ENCODE peak calls at places on chromosomes 6 and 20, in seven cellular contexts. L, T, A, N, Y, H and E are unnamed samples. For H3K4me1, the result is how much of the 10 kb centered on the place peaks cover.

GRCh38 chr6:1636971-1637871 is 27.5 kb downstream of the FOXC1 start:
- DNase-seq in A (no peak), L (no peak), T (no peak), H (no peak), Y (no peak), N (no peak), E (no peak)

GRCh38 chr20:4592316-4593148 is 129.2 kb upstream of the PRND start:
- DNase-seq in Y (peak), L (peak), N (peak), A (peak), T (no peak), H (peak), E (no peak)

GRCh38 chr6:31734703-31735500 is 1.4 kb downstream of the CLIC1 start:
- DNase-seq in L (peak), N (peak), T (no peak), A (peak), H (peak), Y (peak), E (no peak)

GRCh38 chr6:17417817-17418216 is 24.4 kb downstream of the CAP2 start:
- DNase-seq in N (no peak), A (no peak), H (no peak), L (no peak), T (no peak), Y (peak), E (no peak)

GRCh38 chr6:3484240-3484639 is 27.4 kb upstream of the SLC22A23 start:
- DNase-seq in T (no peak), N (no peak), L (no peak), H (no peak), A (no peak), Y (no peak), E (no peak)

GRCh38 chr20:47857994-47858557 is 72.8 kb upstream of the SULF2 start:
- DNase-seq in A (no peak), L (no peak), T (no peak), H (peak), N (no peak), Y (no peak), E (peak)

GRCh38 chr20:61252601-61253263 is 671 bp downstream of the CDH4 start:
- DNase-seq in H (no peak), N (no peak), A (no peak), Y (peak), L (no peak), T (no peak), E (no peak)

GRCh38 chr20:60256811-60257210 is 298.6 kb downstream of the CDH26 start:
- DNase-seq in T (no peak), A (no peak), L (no peak), Y (no peak), H (no peak), N (no peak), E (no peak)

GRCh38 chr20:57667385-57667784 is 42.4 kb downstream of the PMEPA1 start:
- DNase-seq in T (no peak), H (no peak), Y (no peak), A (no peak), N (no peak), L (no peak), E (no peak)

GRCh38 chr6:162856885-162857284 is 129.1 kb downstream of the PACRG start:
- DNase-seq in Y (peak), L (no peak), A (no peak), H (no peak), T (no peak), N (no peak), E (no peak)

GRCh38 chr20:49391404-49392245 is 90.8 kb downstream of the KCNB1 start:
- DNase-seq in Y (no peak), L (no peak), H (no peak), N (no peak), A (no peak), T (no peak), E (no peak)

GRCh38 chr6:157266274-157267101 is 56.8 kb downstream of the TMEM242 start:
- DNase-seq in H (no peak), T (no peak), N (no peak), Y (no peak), A (no peak), L (no peak), E (no peak)

GRCh38 chr20:50292324-50293243 is 102.0 kb downstream of the CEBPB start:
- DNase-seq in N (peak), L (no peak), A (peak), T (peak), H (peak), Y (no peak), E (peak)

GRCh38 chr6:144033816-144034540 is 25.9 kb upstream of the PLAGL1 start:
- DNase-seq in H (no peak), L (no peak), T (no peak), N (no peak), Y (peak), A (no peak), E (no peak)

GRCh38 chr6:83463886-83464285 is 33.0 kb upstream of the ME1 start:
- DNase-seq in A (no peak), T (no peak), Y (no peak), N (no peak), H (no peak), L (no peak), E (no peak)

GRCh38 chr20:62104791-62105345 is 17.4 kb upstream of the LSM14B start:
- DNase-seq in T (no peak), Y (no peak), L (no peak), H (peak), A (no peak), N (no peak), E (no peak)

GRCh38 chr6:15340775-15341174 is 94.9 kb downstream of the JARID2 start:
- DNase-seq in A (no peak), N (no peak), Y (no peak), L (peak), H (no peak), T (no peak), E (no peak)

GRCh38 chr6:155340464-155341129 is 26.3 kb upstream of the TFB1M start:
- DNase-seq in L (no peak), A (no peak), T (no peak), N (no peak), H (no peak), Y (peak), E (no peak)

GRCh38 chr20:24651171-24651972 is 181.9 kb downstream of the SYNDIG1 start:
- DNase-seq in H (no peak), N (no peak), A (no peak), Y (no peak), T (no peak), L (no peak), E (no peak)
- TF ChIP-seq CTCF in H (no peak), N (no peak), A (no peak), Y (no peak), T (no peak), L (no peak), E (no peak)

GRCh38 chr20:383889-384288 is 3.3 kb downstream of the TRIB3 start:
- DNase-seq in N (no peak), T (no peak), H (no peak), L (no peak), Y (no peak), A (no peak), E (no peak)
- H3K4me1 ChIP-seq in N (under half), T (under half), H (under half), L (under half), Y (under half), A (under half), E (under half)

DNA sequence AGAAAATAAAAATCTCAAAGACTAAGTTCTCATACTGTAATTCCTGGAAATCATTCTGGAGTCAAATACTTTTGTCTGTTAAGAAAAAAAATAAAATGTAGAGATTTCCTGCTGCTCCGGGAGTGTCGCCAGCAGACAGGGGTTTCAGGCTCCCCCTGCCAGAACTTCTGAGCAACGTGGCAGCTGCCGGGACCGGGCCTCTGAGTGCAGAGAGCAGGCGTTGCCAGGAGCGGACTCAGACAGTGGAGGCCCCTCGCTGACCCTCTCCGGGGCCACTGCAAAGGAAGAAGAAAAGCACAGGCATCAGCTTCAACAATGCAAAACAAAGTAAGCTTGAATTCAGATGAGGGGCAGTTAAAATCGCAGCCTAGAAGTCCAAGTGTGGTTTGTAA is 95.5 kb downstream of the THBS2 start:
- DNase-seq in A (peak), N (no peak), T (no peak), H (peak), Y (no peak), L (no peak), E (no peak)
- H3K27ac ChIP-seq in A (peak), N (no peak), T (peak), H (peak), Y (no peak), L (no peak), E (peak)

GRCh38 chr20:21529863-21530262 is 16.0 kb upstream of the NKX2-2 start:
- DNase-seq in L (peak), H (no peak), N (no peak), Y (peak), T (no peak), A (no peak), E (no peak)
- TF ChIP-seq CTCF in L (peak), H (no peak), N (no peak), Y (peak), T (no peak), A (no peak), E (no peak)

DNA sequence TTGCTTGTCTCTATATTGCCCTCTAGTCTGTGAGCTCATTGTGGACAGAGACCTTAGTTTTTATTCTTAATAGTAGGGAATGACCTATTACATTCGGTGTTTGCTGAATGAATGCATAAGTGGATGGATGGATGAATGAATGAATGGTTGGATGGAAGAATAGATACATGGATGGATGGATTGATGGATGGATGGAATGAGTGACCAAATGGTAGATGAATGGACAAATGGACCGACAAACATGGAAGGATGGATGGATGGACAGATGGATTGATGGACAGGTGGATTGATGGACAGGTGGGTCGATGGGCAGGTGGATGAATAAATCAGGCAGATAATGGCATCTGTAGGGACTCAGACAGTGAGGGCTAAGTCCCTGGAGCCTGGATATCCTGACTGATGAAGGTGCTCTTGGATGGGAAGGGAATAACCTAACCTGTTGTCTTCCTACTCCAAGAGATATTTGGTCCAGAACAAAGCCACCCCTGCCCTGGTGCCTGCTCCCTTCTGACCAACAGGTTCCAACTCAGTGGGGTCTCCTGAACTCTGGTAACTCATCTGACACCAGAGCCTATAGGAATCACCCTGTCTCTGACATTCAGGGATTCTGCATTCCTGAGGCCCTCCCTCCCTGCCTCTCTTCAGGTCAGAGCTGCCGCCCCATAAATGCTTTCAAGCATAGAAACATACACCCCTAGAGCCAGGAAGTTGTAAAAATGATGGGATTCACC is 9.6 kb upstream of the CCN5 start:
- DNase-seq in T (no peak), L (no peak), N (no peak), H (no peak), Y (no peak), A (no peak), E (no peak)
- H3K4me1 ChIP-seq in T (half or more), L (under half), N (under half), H (under half), Y (under half), A (half or more), E (half or more)

DNA sequence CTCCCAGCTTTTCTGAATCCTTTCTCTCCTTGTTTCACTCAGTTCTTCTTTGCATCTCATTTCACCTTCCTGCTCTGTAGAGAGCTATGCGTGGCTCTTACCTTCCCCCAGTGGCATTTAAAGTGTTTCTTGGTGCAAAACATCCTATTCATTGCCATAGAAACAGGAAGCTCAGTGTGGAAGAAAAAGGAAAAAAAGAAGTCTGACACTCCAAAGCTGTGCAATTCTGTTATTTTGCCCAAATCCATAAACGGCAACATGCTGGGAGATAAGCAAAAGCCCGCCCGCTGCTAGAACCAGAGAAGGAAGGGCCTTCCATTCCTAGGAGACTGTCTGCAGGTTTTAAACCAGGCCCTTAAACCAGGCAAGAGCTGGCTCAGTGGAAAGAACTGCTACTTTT is 247.1 kb downstream of the HIVEP2 start:
- DNase-seq in H (no peak), N (no peak), L (no peak), A (no peak), T (no peak), Y (no peak), E (no peak)
- H3K27ac ChIP-seq in H (peak), N (no peak), L (no peak), A (no peak), T (no peak), Y (no peak), E (peak)

GRCh38 chr6:21186479-21187055 is 407.0 kb upstream of the SOX4 start:
- DNase-seq in N (no peak), H (no peak), A (no peak), L (no peak), Y (no peak), T (no peak), E (no peak)
- TF ChIP-seq CTCF in N (no peak), H (no peak), A (no peak), L (no peak), Y (no peak), T (no peak), E (no peak)

GRCh38 chr6:104705916-104706442 is 153.7 kb downstream of the HACE1 start:
- DNase-seq in L (no peak), N (no peak), H (no peak), A (no peak), T (no peak), Y (no peak), E (no peak)
- H3K4me1 ChIP-seq in L (under half), N (under half), H (under half), A (under half), T (under half), Y (under half), E (under half)